ENCODE peak calls at places on chromosome 22, in ten cellular contexts. One of them, this sample, is unnamed.

GRCh38 chr22:41642711-41643110 is 21.6 kb downstream of the XRCC6 start:
- DNase-seq in stomach: no peak
- DNase-seq in GM23338: no peak
- DNase-seq in fibroblast of villous mesenchyme: no peak
- DNase-seq in SJCRH30: no peak
- DNase-seq in heart left ventricle: no peak
- DNase-seq in left lung: no peak
- DNase-seq in brain microvascular endothelial cell: no peak
- DNase-seq in neural progenitor cell: no peak
- DNase-seq in tibial artery: no peak
- DNase-seq in this sample: no peak

GRCh38 chr22:42177891-42178336 is 47.3 kb upstream of the CYP2D6 start:
- DNase-seq in stomach: no peak
- DNase-seq in GM23338: no peak
- DNase-seq in fibroblast of villous mesenchyme: no peak
- DNase-seq in SJCRH30: no peak
- DNase-seq in heart left ventricle: no peak
- DNase-seq in left lung: no peak
- DNase-seq in brain microvascular endothelial cell: no peak
- DNase-seq in neural progenitor cell: no peak
- DNase-seq in tibial artery: no peak
- DNase-seq in this sample: no peak

GRCh38 chr22:19579113-19579811 is 55.1 kb upstream of the CLDN5 start:
- DNase-seq in stomach: no peak
- DNase-seq in GM23338: no peak
- DNase-seq in fibroblast of villous mesenchyme: no peak
- DNase-seq in SJCRH30: peak
- DNase-seq in heart left ventricle: no peak
- DNase-seq in left lung: no peak
- DNase-seq in brain microvascular endothelial cell: no peak
- DNase-seq in neural progenitor cell: no peak
- DNase-seq in tibial artery: no peak
- DNase-seq in this sample: no peak

GRCh38 chr22:44685384-44686056 is 16.5 kb upstream of the PRR5 start:
- DNase-seq in stomach: peak
- DNase-seq in GM23338: peak
- DNase-seq in fibroblast of villous mesenchyme: peak
- DNase-seq in SJCRH30: peak
- DNase-seq in heart left ventricle: no peak
- DNase-seq in left lung: no peak
- DNase-seq in brain microvascular endothelial cell: peak
- DNase-seq in neural progenitor cell: peak
- DNase-seq in tibial artery: no peak
- DNase-seq in this sample: peak

GRCh38 chr22:48456449-48456848 is 1371.2 kb downstream of the BRD1 start:
- DNase-seq in stomach: no peak
- DNase-seq in GM23338: no peak
- DNase-seq in fibroblast of villous mesenchyme: no peak
- DNase-seq in SJCRH30: no peak
- DNase-seq in heart left ventricle: no peak
- DNase-seq in left lung: no peak
- DNase-seq in brain microvascular endothelial cell: no peak
- DNase-seq in neural progenitor cell: no peak
- DNase-seq in tibial artery: peak
- DNase-seq in this sample: no peak

GRCh38 chr22:38540731-38541130 is 29.3 kb downstream of the DMC1 start:
- DNase-seq in stomach: no peak
- DNase-seq in GM23338: no peak
- DNase-seq in fibroblast of villous mesenchyme: no peak
- DNase-seq in SJCRH30: no peak
- DNase-seq in heart left ventricle: no peak
- DNase-seq in left lung: no peak
- DNase-seq in brain microvascular endothelial cell: no peak
- DNase-seq in neural progenitor cell: no peak
- DNase-seq in tibial artery: no peak
- DNase-seq in this sample: no peak

GRCh38 chr22:48234011-48234410 is 1471.6 kb downstream of the TBC1D22A start:
- DNase-seq in stomach: peak
- DNase-seq in GM23338: no peak
- DNase-seq in fibroblast of villous mesenchyme: no peak
- DNase-seq in SJCRH30: no peak
- DNase-seq in heart left ventricle: no peak
- DNase-seq in left lung: no peak
- DNase-seq in brain microvascular endothelial cell: no peak
- DNase-seq in neural progenitor cell: no peak
- DNase-seq in tibial artery: no peak
- DNase-seq in this sample: no peak

GRCh38 chr22:43110444-43110926 is at the start of gene BIK:
- DNase-seq in stomach: peak
- DNase-seq in GM23338: peak
- DNase-seq in fibroblast of villous mesenchyme: peak
- DNase-seq in SJCRH30: peak
- DNase-seq in heart left ventricle: no peak
- DNase-seq in left lung: peak
- DNase-seq in brain microvascular endothelial cell: no peak
- DNase-seq in neural progenitor cell: peak
- DNase-seq in tibial artery: no peak
- DNase-seq in this sample: peak

GRCh38 chr22:25172153-25172552 is 27.5 kb upstream of the CRYBB3 start:
- DNase-seq in stomach: peak
- DNase-seq in GM23338: no peak
- DNase-seq in fibroblast of villous mesenchyme: no peak
- DNase-seq in SJCRH30: peak
- DNase-seq in heart left ventricle: no peak
- DNase-seq in left lung: no peak
- DNase-seq in brain microvascular endothelial cell: no peak
- DNase-seq in neural progenitor cell: no peak
- DNase-seq in tibial artery: no peak
- DNase-seq in this sample: no peak

GRCh38 chr22:48517039-48518030 is 1310.3 kb downstream of the BRD1 start:
- DNase-seq in stomach: no peak
- DNase-seq in GM23338: no peak
- DNase-seq in fibroblast of villous mesenchyme: no peak
- DNase-seq in SJCRH30: no peak
- DNase-seq in heart left ventricle: no peak
- DNase-seq in left lung: no peak
- DNase-seq in brain microvascular endothelial cell: no peak
- DNase-seq in neural progenitor cell: peak
- DNase-seq in tibial artery: no peak
- DNase-seq in this sample: no peak

GRCh38 chr22:29163808-29164207 is 41.9 kb upstream of the EMID1 start:
- DNase-seq in stomach: no peak
- DNase-seq in GM23338: no peak
- DNase-seq in fibroblast of villous mesenchyme: no peak
- DNase-seq in SJCRH30: no peak
- DNase-seq in heart left ventricle: no peak
- DNase-seq in left lung: no peak
- DNase-seq in brain microvascular endothelial cell: no peak
- DNase-seq in neural progenitor cell: no peak
- DNase-seq in tibial artery: peak
- DNase-seq in this sample: no peak

GRCh38 chr22:23566716-23567475 is 13.2 kb downstream of the IGLL1 start:
- DNase-seq in stomach: no peak
- DNase-seq in GM23338: no peak
- DNase-seq in fibroblast of villous mesenchyme: no peak
- DNase-seq in SJCRH30: no peak
- DNase-seq in heart left ventricle: no peak
- DNase-seq in left lung: no peak
- DNase-seq in brain microvascular endothelial cell: no peak
- DNase-seq in neural progenitor cell: no peak
- DNase-seq in tibial artery: peak
- DNase-seq in this sample: no peak

GRCh38 chr22:23383491-23384450 is 196.3 kb downstream of the IGLL1 start:
- DNase-seq in stomach: peak
- DNase-seq in GM23338: peak
- DNase-seq in fibroblast of villous mesenchyme: no peak
- DNase-seq in SJCRH30: peak
- DNase-seq in heart left ventricle: no peak
- DNase-seq in left lung: peak
- DNase-seq in brain microvascular endothelial cell: no peak
- DNase-seq in neural progenitor cell: peak
- DNase-seq in tibial artery: peak
- DNase-seq in this sample: no peak

DNA sequence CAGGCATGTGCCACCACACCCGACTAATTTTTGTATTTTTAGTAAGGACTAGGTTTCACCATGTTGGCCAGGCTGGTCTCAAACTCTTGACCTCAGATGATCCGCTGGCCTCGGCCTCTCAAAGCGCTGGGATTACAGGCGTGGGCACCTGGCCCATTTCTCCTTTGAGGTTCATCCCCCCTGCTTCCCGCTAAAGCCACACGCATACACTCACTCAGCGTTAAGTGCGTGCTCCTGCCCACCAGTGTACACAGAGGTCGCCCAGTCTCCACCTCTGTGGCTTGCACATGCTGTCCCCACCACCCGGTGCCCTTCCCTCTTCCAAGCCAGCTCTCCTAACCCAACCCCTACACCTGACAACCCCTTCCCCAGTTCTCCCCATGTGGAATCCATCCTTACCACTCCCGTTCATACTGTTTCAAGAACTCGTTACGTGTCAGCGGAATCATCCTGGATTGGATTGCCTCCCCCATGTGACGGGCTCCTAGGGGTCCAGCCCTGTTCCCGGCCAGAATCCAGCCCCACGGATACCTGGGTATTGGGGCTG is 15.7 kb upstream of the CYTH4 start:
- DNase-seq in stomach: no peak
- DNase-seq in GM23338: no peak
- DNase-seq in fibroblast of villous mesenchyme: no peak
- DNase-seq in SJCRH30: no peak
- DNase-seq in heart left ventricle: no peak
- DNase-seq in left lung: no peak
- DNase-seq in brain microvascular endothelial cell: no peak
- DNase-seq in neural progenitor cell: no peak
- DNase-seq in tibial artery: no peak
- DNase-seq in this sample: no peak
- H3K4me3 ChIP-seq in stomach: peak
- H3K4me3 ChIP-seq in GM23338: peak
- H3K4me3 ChIP-seq in fibroblast of villous mesenchyme: peak
- H3K4me3 ChIP-seq in SJCRH30: no peak
- H3K4me3 ChIP-seq in heart left ventricle: peak
- H3K4me3 ChIP-seq in left lung: peak
- H3K4me3 ChIP-seq in brain microvascular endothelial cell: peak
- H3K4me3 ChIP-seq in neural progenitor cell: no peak
- H3K4me3 ChIP-seq in tibial artery: no peak
- H3K4me3 ChIP-seq in this sample: peak

GRCh38 chr22:21923163-21923561 is 29.5 kb downstream of the PPM1F start:
- DNase-seq in stomach: no peak
- DNase-seq in GM23338: no peak
- DNase-seq in fibroblast of villous mesenchyme: no peak
- DNase-seq in SJCRH30: no peak
- DNase-seq in heart left ventricle: no peak
- DNase-seq in left lung: peak
- DNase-seq in brain microvascular endothelial cell: no peak
- DNase-seq in neural progenitor cell: no peak
- DNase-seq in tibial artery: no peak
- DNase-seq in this sample: no peak
- H3K4me3 ChIP-seq in stomach: no peak
- H3K4me3 ChIP-seq in GM23338: no peak
- H3K4me3 ChIP-seq in fibroblast of villous mesenchyme: no peak
- H3K4me3 ChIP-seq in SJCRH30: no peak
- H3K4me3 ChIP-seq in heart left ventricle: no peak
- H3K4me3 ChIP-seq in left lung: no peak
- H3K4me3 ChIP-seq in brain microvascular endothelial cell: no peak
- H3K4me3 ChIP-seq in neural progenitor cell: no peak
- H3K4me3 ChIP-seq in tibial artery: no peak
- H3K4me3 ChIP-seq in this sample: no peak

DNA sequence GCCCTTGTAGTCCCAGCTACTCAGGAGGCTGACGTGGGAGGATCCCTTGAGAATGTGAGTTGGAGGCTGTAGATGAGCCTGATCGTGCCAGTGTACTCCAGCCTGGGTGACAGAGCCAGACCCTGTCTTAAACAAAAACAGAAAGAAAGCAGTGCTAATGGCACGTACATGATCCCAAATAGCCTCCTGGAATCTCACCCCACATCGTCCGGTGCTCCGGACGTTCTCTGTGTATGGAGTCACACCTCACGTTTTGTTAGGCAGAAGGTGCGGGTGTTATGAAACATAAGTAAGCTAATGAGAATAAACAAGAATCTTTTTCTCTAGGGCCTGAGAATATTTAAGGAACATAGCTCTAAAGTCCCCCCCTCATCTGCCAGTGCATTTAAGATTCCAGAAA is 23.7 kb upstream of the MICAL3 start:
- DNase-seq in stomach: no peak
- DNase-seq in GM23338: no peak
- DNase-seq in fibroblast of villous mesenchyme: no peak
- DNase-seq in SJCRH30: no peak
- DNase-seq in heart left ventricle: no peak
- DNase-seq in left lung: no peak
- DNase-seq in brain microvascular endothelial cell: no peak
- DNase-seq in neural progenitor cell: no peak
- DNase-seq in tibial artery: no peak
- DNase-seq in this sample: no peak
- H3K4me3 ChIP-seq in stomach: no peak
- H3K4me3 ChIP-seq in GM23338: no peak
- H3K4me3 ChIP-seq in fibroblast of villous mesenchyme: peak
- H3K4me3 ChIP-seq in SJCRH30: peak
- H3K4me3 ChIP-seq in heart left ventricle: no peak
- H3K4me3 ChIP-seq in left lung: no peak
- H3K4me3 ChIP-seq in brain microvascular endothelial cell: no peak
- H3K4me3 ChIP-seq in neural progenitor cell: no peak
- H3K4me3 ChIP-seq in tibial artery: no peak
- H3K4me3 ChIP-seq in this sample: no peak

GRCh38 chr22:35524966-35525686 is 15.5 kb upstream of the RASD2 start:
- DNase-seq in stomach: no peak
- DNase-seq in GM23338: no peak
- DNase-seq in fibroblast of villous mesenchyme: peak
- DNase-seq in SJCRH30: no peak
- DNase-seq in heart left ventricle: peak
- DNase-seq in left lung: no peak
- DNase-seq in brain microvascular endothelial cell: no peak
- DNase-seq in neural progenitor cell: no peak
- DNase-seq in tibial artery: no peak
- DNase-seq in this sample: no peak

GRCh38 chr22:35521358-35522264 is 19.0 kb upstream of the RASD2 start:
- DNase-seq in stomach: no peak
- DNase-seq in GM23338: no peak
- DNase-seq in fibroblast of villous mesenchyme: no peak
- DNase-seq in SJCRH30: no peak
- DNase-seq in heart left ventricle: no peak
- DNase-seq in left lung: no peak
- DNase-seq in brain microvascular endothelial cell: no peak
- DNase-seq in neural progenitor cell: no peak
- DNase-seq in tibial artery: no peak
- DNase-seq in this sample: no peak

GRCh38 chr22:35523167-35523928 is 17.3 kb upstream of the RASD2 start:
- DNase-seq in stomach: no peak
- DNase-seq in GM23338: no peak
- DNase-seq in fibroblast of villous mesenchyme: peak
- DNase-seq in SJCRH30: no peak
- DNase-seq in heart left ventricle: no peak
- DNase-seq in left lung: no peak
- DNase-seq in brain microvascular endothelial cell: no peak
- DNase-seq in neural progenitor cell: no peak
- DNase-seq in tibial artery: no peak
- DNase-seq in this sample: no peak

GRCh38 chr22:35525687-35526332 is 14.8 kb upstream of the RASD2 start:
- DNase-seq in stomach: no peak
- DNase-seq in GM23338: no peak
- DNase-seq in fibroblast of villous mesenchyme: no peak
- DNase-seq in SJCRH30: no peak
- DNase-seq in heart left ventricle: no peak
- DNase-seq in left lung: no peak
- DNase-seq in brain microvascular endothelial cell: no peak
- DNase-seq in neural progenitor cell: no peak
- DNase-seq in tibial artery: no peak
- DNase-seq in this sample: no peak

GRCh38 chr22:35522571-35523149 is 18.0 kb upstream of the RASD2 start:
- DNase-seq in stomach: no peak
- DNase-seq in GM23338: no peak
- DNase-seq in fibroblast of villous mesenchyme: no peak
- DNase-seq in SJCRH30: no peak
- DNase-seq in heart left ventricle: no peak
- DNase-seq in left lung: no peak
- DNase-seq in brain microvascular endothelial cell: no peak
- DNase-seq in neural progenitor cell: no peak
- DNase-seq in tibial artery: no peak
- DNase-seq in this sample: no peak
- H3K4me3 ChIP-seq in stomach: no peak
- H3K4me3 ChIP-seq in GM23338: no peak
- H3K4me3 ChIP-seq in fibroblast of villous mesenchyme: no peak
- H3K4me3 ChIP-seq in SJCRH30: no peak
- H3K4me3 ChIP-seq in heart left ventricle: no peak
- H3K4me3 ChIP-seq in left lung: no peak
- H3K4me3 ChIP-seq in brain microvascular endothelial cell: no peak
- H3K4me3 ChIP-seq in neural progenitor cell: no peak
- H3K4me3 ChIP-seq in tibial artery: no peak
- H3K4me3 ChIP-seq in this sample: no peak